ENCODE peak calls at places on chromosomes 11 and 22, in four cellular contexts. Y is H7; M is WTC11; O is stimulated activated CD4-positive, alpha-beta T cell treated with anti-CD3 and anti-CD28 coated beads, Interleukin-12 subunit alpha, Interleukin-12 subunit beta, amount 100 ng/mL, for 4 hours. W is an unnamed sample.
A peak's percentile ranks its signal among the peaks of the same experiment; 100 is the strongest.

GRCh38 chr11:102592634-102593581 is 32.2 kb downstream of the MMP20 start:
- DNase-seq in Y (peak; percentile 30), O (no peak), M (no peak), W (no peak)

GRCh38 chr11:86948733-86949132 is 6.5 kb downstream of the FZD4 start:
- DNase-seq in O (no peak), M (no peak), Y (no peak), W (no peak)

GRCh38 chr22:43637267-43637666 is 174.8 kb downstream of the EFCAB6 start:
- DNase-seq in Y (no peak), O (no peak), M (no peak), W (no peak)

GRCh38 chr11:114166897-114167323 is 107.4 kb downstream of the ZBTB16 start:
- DNase-seq in M (no peak), Y (no peak), O (no peak), W (no peak)

GRCh38 chr11:34052036-34052607 is 591 bp downstream of the CAPRIN1 start:
- DNase-seq in O (peak; percentile 95), M (peak; percentile 86), Y (peak; percentile 98), W (peak; percentile 86)

GRCh38 chr11:72786305-72787261 is 7.3 kb downstream of the STARD10 start:
- DNase-seq in O (no peak), Y (peak; percentile 19), M (no peak), W (no peak)

GRCh38 chr11:119486691-119487259 is 63.8 kb upstream of the THY1 start:
- DNase-seq in M (no peak), Y (no peak), O (no peak), W (no peak)

GRCh38 chr11:18065572-18065971 is 19.5 kb upstream of the TPH1 start:
- DNase-seq in Y (no peak), M (no peak), O (no peak), W (no peak)

GRCh38 chr22:27230189-27230588 is 571.4 kb downstream of the MN1 start:
- DNase-seq in O (no peak), Y (no peak), M (no peak), W (no peak)

GRCh38 chr22:31838917-31839316 is 85.1 kb downstream of the DEPDC5 start:
- DNase-seq in M (no peak), O (no peak), Y (no peak), W (no peak)

GRCh38 chr11:68002943-68003845 is 703 bp downstream of the UNC93B1 start:
- DNase-seq in Y (peak; percentile 85), M (peak; percentile 56), O (peak; percentile 41), W (no peak)

GRCh38 chr22:48953830-48954229 is 873.8 kb downstream of the BRD1 start:
- DNase-seq in M (no peak), Y (peak; percentile 16), O (no peak), W (no peak)

GRCh38 chr22:41526802-41527799 is 17.2 kb downstream of the POLR3H start:
- DNase-seq in Y (peak; percentile 95), O (peak; percentile 66), M (peak; percentile 76), W (peak; percentile 42)

GRCh38 chr11:43268161-43268560 is 43.6 kb upstream of the API5 start:
- DNase-seq in Y (no peak), M (no peak), O (no peak), W (no peak)

GRCh38 chr11:62892077-62892922 is 11.6 kb downstream of the SLC3A2 start:
- DNase-seq in Y (no peak), M (no peak), O (no peak), W (no peak)

GRCh38 chr11:121236115-121237001 is 56.2 kb upstream of the SC5D start:
- DNase-seq in Y (peak; percentile 35), O (no peak), M (no peak), W (no peak)

GRCh38 chr11:32511926-32512325 is 71.7 kb upstream of the EIF3M start:
- DNase-seq in Y (no peak), O (no peak), M (no peak), W (no peak)

W was measured in neural crest cell.